ENCODE peak calls at places on chromosomes 11 and 22, in ten cellular contexts. O, T, K, Q, P, G, U, Y, D and J are unnamed samples.

GRCh38 chr11:11798586-11799438 is 43.0 kb upstream of the USP47 start:
- DNase-seq in O (peak), T (peak), K (peak), Q (peak), P (peak), G (peak), U (peak), Y (peak), D (peak), J (peak)

GRCh38 chr22:20021196-20022181 is 579 bp downstream of the TANGO2 start:
- DNase-seq in O (peak), T (peak), K (peak), Q (no peak), P (peak), G (peak), U (no peak), Y (peak), D (no peak), J (no peak)

GRCh38 chr11:2512431-2513407 is 67.9 kb downstream of the KCNQ1 start:
- DNase-seq in O (no peak), T (peak), K (no peak), Q (no peak), P (no peak), G (no peak), U (peak), Y (no peak), D (no peak), J (peak)

GRCh38 chr11:130114726-130115125 is 44.9 kb upstream of the ST14 start:
- DNase-seq in O (no peak), T (no peak), K (no peak), Q (no peak), P (no peak), G (no peak), U (no peak), Y (no peak), D (no peak), J (no peak)

GRCh38 chr11:113715882-113716625 is 9.9 kb upstream of the TMPRSS5 start:
- DNase-seq in O (no peak), T (no peak), K (no peak), Q (no peak), P (no peak), G (no peak), U (no peak), Y (no peak), D (no peak), J (no peak)

GRCh38 chr11:132908017-132908810 is 624.1 kb downstream of the OPCML start:
- DNase-seq in O (no peak), T (no peak), K (peak), Q (no peak), P (no peak), G (peak), U (no peak), Y (no peak), D (no peak), J (no peak)

GRCh38 chr22:22942511-22943329 is 55.1 kb downstream of the IGLL5 start:
- DNase-seq in O (no peak), T (peak), K (peak), Q (no peak), P (peak), G (peak), U (peak), Y (peak), D (peak), J (peak)

GRCh38 chr11:68677432-68677831 is 6.9 kb upstream of the GAL start:
- DNase-seq in O (peak), T (peak), K (peak), Q (peak), P (peak), G (peak), U (no peak), Y (peak), D (peak), J (no peak)

GRCh38 chr11:29333993-29334780 is 682.6 kb downstream of the KCNA4 start:
- DNase-seq in O (no peak), T (no peak), K (peak), Q (peak), P (no peak), G (peak), U (no peak), Y (peak), D (peak), J (no peak)

GRCh38 chr11:1554981-1555712 is 16.9 kb downstream of the DUSP8 start:
- DNase-seq in O (no peak), T (peak), K (no peak), Q (no peak), P (no peak), G (no peak), U (no peak), Y (no peak), D (no peak), J (no peak)

GRCh38 chr11:96012086-96012824 is 88.3 kb upstream of the MTMR2 start:
- DNase-seq in O (peak), T (peak), K (peak), Q (no peak), P (peak), G (peak), U (peak), Y (peak), D (peak), J (no peak)

GRCh38 chr11:97893612-97894011 is 1127.1 kb upstream of the CNTN5 start:
- DNase-seq in O (no peak), T (no peak), K (no peak), Q (no peak), P (no peak), G (no peak), U (no peak), Y (no peak), D (no peak), J (no peak)

GRCh38 chr11:125807909-125808308 is 20.0 kb downstream of the PATE3 start:
- DNase-seq in O (no peak), T (no peak), K (peak), Q (no peak), P (no peak), G (peak), U (no peak), Y (peak), D (no peak), J (no peak)

GRCh38 chr22:24154826-24155225 is 26.5 kb upstream of the SUSD2 start:
- DNase-seq in O (no peak), T (no peak), K (no peak), Q (no peak), P (no peak), G (no peak), U (no peak), Y (no peak), D (no peak), J (no peak)

GRCh38 chr22:24155597-24156145 is 25.6 kb upstream of the SUSD2 start:
- DNase-seq in O (no peak), T (peak), K (peak), Q (no peak), P (peak), G (peak), U (peak), Y (peak), D (peak), J (peak)

GRCh38 chr22:24156146-24156914 is 25.0 kb upstream of the SUSD2 start:
- DNase-seq in O (no peak), T (peak), K (peak), Q (no peak), P (no peak), G (peak), U (no peak), Y (peak), D (peak), J (peak)

GRCh38 chr22:24157783-24158170 is 23.5 kb upstream of the SUSD2 start:
- DNase-seq in O (no peak), T (no peak), K (peak), Q (no peak), P (no peak), G (no peak), U (no peak), Y (peak), D (no peak), J (no peak)

DNA sequence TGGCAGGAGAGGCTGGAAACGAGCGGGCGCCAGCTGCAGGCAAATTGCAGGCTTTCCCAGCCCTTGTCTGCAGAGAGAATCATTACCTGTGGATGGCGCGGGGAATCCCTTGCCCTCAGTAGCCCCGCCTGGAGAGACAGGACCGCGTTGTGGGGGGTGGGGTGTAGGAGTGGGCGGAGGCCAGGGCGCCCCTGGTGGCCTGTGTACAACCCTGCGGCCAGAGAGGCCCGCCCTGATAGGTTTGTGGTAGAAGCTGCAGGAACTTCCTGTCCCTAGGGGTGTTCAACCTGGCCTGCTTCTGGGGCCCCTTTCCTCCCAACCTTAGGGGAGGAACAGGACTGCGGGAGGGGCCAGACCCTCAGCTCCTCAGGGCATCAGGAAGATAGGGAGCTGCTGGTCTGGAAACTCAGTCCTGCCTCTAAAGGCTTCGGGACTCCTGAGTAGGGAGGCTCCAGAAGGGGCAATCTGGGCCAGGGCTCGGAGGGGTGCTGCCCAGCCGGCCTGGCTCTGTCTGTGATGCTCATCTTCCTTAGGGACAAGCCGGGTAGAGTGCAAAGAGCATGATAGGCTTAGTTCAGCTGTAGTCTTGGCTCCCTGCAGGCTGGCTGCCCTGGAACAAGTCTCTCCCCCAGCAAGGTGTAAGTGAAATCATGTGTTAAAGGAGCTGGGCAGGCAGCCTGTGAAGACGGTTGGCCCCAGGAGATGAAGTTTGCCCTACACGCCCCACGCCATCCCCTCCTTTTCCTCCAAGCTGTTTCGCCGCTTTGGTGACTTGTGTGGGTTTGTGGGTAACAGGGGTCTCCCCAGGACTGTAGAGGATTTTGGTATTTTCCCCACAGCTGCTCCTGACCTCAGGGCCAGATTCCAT is 24.1 kb upstream of the SUSD2 start:
- DNase-seq in O (no peak), T (peak), K (peak), Q (no peak), P (peak), G (peak), U (peak), Y (peak), D (peak), J (peak)
- TF ChIP-seq CTCF in O (peak), T (peak), K (peak), Q (peak), P (peak), G (peak), U (peak), Y (peak), D (peak), J (peak)

GRCh38 chr22:38467904-38468760 is at the start of gene KDELR3:
- DNase-seq in O (no peak), T (peak), K (peak), Q (peak), P (peak), G (peak), U (peak), Y (peak), D (peak), J (peak)
- TF ChIP-seq CTCF in O (peak), T (no peak), K (peak), Q (peak), P (peak), G (peak), U (no peak), Y (peak), D (peak), J (no peak)

DNA sequence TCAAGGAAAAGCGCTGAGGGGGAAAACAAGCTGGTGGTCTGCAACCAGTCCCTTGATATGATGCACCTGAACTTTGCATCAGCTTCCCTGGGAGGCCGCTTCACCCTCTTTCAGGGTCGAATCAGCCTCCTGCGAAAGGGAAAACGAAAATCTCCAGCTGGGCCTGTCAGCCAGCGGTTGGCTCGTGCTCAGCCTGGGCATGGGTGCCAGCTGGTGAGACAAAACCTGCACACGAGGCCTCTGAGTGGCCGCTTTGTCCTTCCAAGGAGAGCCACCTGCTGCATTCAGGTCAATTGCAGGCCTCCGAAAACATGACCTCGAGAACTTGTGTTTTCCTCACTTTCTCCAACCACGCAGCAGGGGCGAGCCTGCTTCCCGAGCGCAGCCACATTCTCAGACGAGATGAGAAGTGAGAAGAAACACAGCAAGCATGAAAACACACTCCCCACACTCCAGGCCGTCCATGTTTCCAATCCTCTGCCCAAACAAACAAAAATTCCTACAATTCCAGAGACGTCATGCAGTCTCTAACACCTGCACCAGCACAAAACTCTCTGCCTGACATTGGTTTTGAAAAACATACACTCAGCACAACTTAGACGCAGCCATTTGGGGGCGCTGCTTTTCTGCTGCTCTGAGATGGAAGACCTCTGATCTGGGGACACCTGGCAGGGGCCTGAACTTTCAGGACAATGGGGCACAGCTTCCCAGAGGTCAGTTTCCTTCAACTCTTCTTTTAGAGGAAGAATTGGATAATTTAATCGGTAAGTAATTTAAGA is 77.1 kb downstream of the DHCR7 start:
- DNase-seq in O (no peak), T (no peak), K (no peak), Q (no peak), P (no peak), G (no peak), U (no peak), Y (no peak), D (peak), J (no peak)
- TF ChIP-seq CTCF in O (no peak), T (no peak), K (no peak), Q (no peak), P (no peak), G (no peak), U (no peak), Y (no peak), D (peak), J (no peak)

DNA sequence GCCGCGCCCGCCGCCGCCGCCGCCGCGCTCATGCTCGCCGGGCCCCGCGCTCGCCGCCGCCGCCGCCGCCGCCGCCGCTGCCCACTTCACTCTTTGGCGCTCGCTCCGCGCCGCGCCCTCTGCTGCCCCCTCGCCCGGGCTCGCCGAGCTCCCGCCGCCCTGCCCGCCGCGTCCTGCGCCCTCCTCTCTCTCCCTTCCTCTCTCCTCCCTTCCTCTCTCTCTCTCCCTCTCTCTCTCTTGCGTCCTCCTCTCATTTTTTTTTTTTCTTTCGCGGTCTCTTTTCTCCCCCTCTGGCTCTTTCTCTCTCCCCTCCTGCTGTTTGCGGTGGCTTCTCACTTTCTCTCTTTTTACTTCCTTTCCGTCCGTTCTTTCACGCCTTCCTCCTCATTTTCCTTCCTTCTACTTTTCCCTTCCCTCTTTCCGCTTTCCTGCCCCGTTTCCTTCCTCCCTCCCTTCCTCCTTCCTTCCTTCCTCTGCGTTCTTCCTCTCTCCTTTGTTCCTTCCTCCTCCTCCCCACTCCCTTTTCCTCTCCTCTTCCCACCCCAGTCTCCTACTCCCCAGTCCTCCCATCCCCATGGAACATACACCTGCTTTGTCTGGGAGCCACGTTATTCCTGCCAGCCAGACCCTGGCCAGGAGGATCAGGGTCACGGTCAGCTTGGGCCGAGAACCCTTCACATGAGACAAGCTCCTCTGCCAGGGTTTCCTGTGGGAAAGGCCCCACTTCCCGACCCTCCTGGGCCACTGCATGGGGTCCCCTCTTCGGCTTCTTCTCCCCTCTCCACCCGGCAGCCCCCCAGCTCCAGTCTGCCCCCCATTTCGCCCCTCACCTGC is 19.3 kb upstream of the SHISAL1 start:
- DNase-seq in O (no peak), T (no peak), K (peak), Q (no peak), P (no peak), G (peak), U (no peak), Y (no peak), D (peak), J (no peak)
- TF ChIP-seq CTCF in O (no peak), T (no peak), K (no peak), Q (no peak), P (no peak), G (no peak), U (no peak), Y (no peak), D (peak), J (no peak)

DNA sequence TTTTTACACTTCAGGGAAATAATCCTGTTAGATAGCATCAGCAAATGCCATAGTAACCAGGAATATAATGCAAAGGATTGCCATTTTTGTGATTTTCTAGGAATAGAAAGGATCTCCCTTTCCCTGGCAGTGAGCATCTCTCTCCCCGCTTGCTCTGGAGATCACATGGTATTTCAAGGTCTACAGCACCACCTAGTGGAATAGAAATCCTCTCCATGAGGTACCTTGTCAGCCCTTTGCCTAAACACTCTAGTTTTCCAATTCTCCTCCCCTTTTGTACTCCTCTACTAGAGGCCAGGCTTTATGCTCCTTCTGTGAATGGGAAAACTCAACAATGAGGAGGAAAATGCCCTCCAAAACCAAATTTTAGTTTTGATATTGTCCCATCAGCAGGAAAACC is 78.4 kb downstream of the XRRA1 start:
- DNase-seq in O (no peak), T (no peak), K (peak), Q (peak), P (peak), G (peak), U (no peak), Y (peak), D (peak), J (no peak)
- TF ChIP-seq CTCF in O (peak), T (no peak), K (peak), Q (peak), P (peak), G (peak), U (no peak), Y (peak), D (peak), J (no peak)

DNA sequence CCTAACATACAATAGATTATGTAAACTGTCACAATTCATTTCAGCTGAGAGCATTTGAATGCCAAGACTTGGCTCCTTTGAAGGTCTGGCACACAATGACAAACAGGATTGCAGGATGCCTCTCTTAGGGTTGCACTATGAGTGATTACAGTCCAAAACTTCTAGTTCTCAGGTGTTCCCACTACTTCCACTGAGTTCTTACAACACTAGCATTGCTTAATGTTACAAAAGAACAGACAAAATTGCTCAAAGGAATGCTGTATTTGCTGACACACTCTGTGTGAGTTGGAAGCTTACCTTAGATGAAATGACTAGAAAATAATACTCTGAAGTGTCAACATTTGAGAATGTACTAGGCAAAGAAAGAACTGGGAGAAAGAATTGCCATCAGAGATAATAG is 2413.8 kb upstream of the RAG2 start:
- DNase-seq in O (no peak), T (no peak), K (no peak), Q (no peak), P (no peak), G (no peak), U (no peak), Y (no peak), D (no peak), J (no peak)
- TF ChIP-seq CTCF in O (no peak), T (no peak), K (no peak), Q (no peak), P (no peak), G (no peak), U (no peak), Y (no peak), D (no peak), J (no peak)

GRCh38 chr22:18023509-18024275 is 669 bp downstream of the MICAL3 start:
- DNase-seq in O (peak), T (peak), K (peak), Q (peak), P (peak), G (peak), U (peak), Y (peak), D (peak), J (peak)
- TF ChIP-seq CTCF in O (no peak), T (no peak), K (peak), Q (peak), P (no peak), G (peak), U (no peak), Y (no peak), D (no peak), J (peak)